ENCODE peak calls at places on chromosomes 13 and 19, in six cellular contexts. M, U, L, I, Y and G are unnamed samples.

GRCh38 chr13:73861136-73861535 is 273.1 kb downstream of the KLF12 start:
- DNase-seq in M (no peak), U (no peak), L (no peak), I (no peak), Y (no peak), G (no peak)

GRCh38 chr13:90445179-90445578 is 902.3 kb upstream of the MIR17HG start:
- DNase-seq in M (no peak), U (no peak), L (no peak), I (peak), Y (peak), G (peak)

GRCh38 chr13:30418886-30419459 is 3.3 kb upstream of the UBE2L5 start:
- DNase-seq in M (no peak), U (no peak), L (no peak), I (peak), Y (no peak), G (no peak)

GRCh38 chr13:26019881-26020535 is 31.8 kb downstream of the SHISA2 start:
- DNase-seq in M (no peak), U (no peak), L (no peak), I (peak), Y (peak), G (no peak)

GRCh38 chr19:43950834-43951626 is at the start of gene ZNF221:
- DNase-seq in M (peak), U (peak), L (peak), I (peak), Y (peak), G (peak)

GRCh38 chr13:34108396-34108795 is 290.4 kb downstream of the RFC3 start:
- DNase-seq in M (no peak), U (no peak), L (no peak), I (no peak), Y (no peak), G (peak)

GRCh38 chr13:109869312-109870237 is 83.2 kb upstream of the IRS2 start:
- DNase-seq in M (peak), U (peak), L (peak), I (peak), Y (peak), G (peak)

GRCh38 chr13:99905224-99905623 is 66.3 kb downstream of the ZIC5 start:
- DNase-seq in M (no peak), U (no peak), L (no peak), I (no peak), Y (no peak), G (no peak)

GRCh38 chr13:61734683-61735082 is 319.0 kb upstream of the PCDH20 start:
- DNase-seq in M (no peak), U (no peak), L (no peak), I (no peak), Y (no peak), G (no peak)

GRCh38 chr13:24659239-24659638 is 21.0 kb upstream of the ATP12A start:
- DNase-seq in M (no peak), U (no peak), L (no peak), I (no peak), Y (no peak), G (no peak)

GRCh38 chr19:14089412-14089661 is 1.2 kb downstream of the SAMD1 start:
- DNase-seq in M (no peak), U (no peak), L (no peak), I (no peak), Y (no peak), G (no peak)

GRCh38 chr13:30731658-30732390 is 3.5 kb upstream of the ALOX5AP start:
- DNase-seq in M (no peak), U (no peak), L (no peak), I (no peak), Y (no peak), G (no peak)

GRCh38 chr13:43905435-43906031 is 25.8 kb downstream of the LACC1 start:
- DNase-seq in M (no peak), U (peak), L (no peak), I (peak), Y (peak), G (peak)

GRCh38 chr13:33611016-33611805 is 206.7 kb upstream of the RFC3 start:
- DNase-seq in M (peak), U (no peak), L (no peak), I (no peak), Y (no peak), G (no peak)

GRCh38 chr13:100808848-100809247 is 134.3 kb upstream of the TMTC4 start:
- DNase-seq in M (no peak), U (no peak), L (no peak), I (no peak), Y (no peak), G (no peak)

GRCh38 chr13:88800505-88800904 is 1129.3 kb downstream of the SLITRK5 start:
- DNase-seq in M (no peak), U (no peak), L (no peak), I (peak), Y (no peak), G (no peak)

GRCh38 chr19:7211191-7211988 is 82.8 kb downstream of the INSR start:
- DNase-seq in M (peak), U (no peak), L (no peak), I (no peak), Y (no peak), G (no peak)

GRCh38 chr13:20831933-20832332 is 58.2 kb upstream of the EEF1AKMT1 start:
- DNase-seq in M (no peak), U (no peak), L (no peak), I (no peak), Y (no peak), G (no peak)